ENCODE peak calls at places on chromosome 21, in nine cellular contexts. B is epithelial cell of esophagus, T is IMR-90, Q is left ventricle myocardium inferior, U is heart right ventricle, M is pancreas, O is tibial artery, X is colonic mucosa, I is ascending aorta. S is an unnamed sample.
A peak's percentile ranks its signal among the peaks of the same experiment; 100 is the strongest.

GRCh38 chr21:32238063-32238462 is 40.8 kb downstream of the MIS18A start:
- DNase-seq in B (no peak), T (no peak), Q (no peak), U (no peak), M (no peak), O (no peak), X (no peak), I (no peak), S (no peak)

GRCh38 chr21:31557421-31557955 is 102.0 kb upstream of the SOD1 start:
- DNase-seq in B (no peak), T (no peak), Q (no peak), U (no peak), M (peak; percentile 76), O (no peak), X (no peak), I (no peak), S (no peak)

GRCh38 chr21:17900990-17901385 is 81.8 kb upstream of the C21orf91 start:
- DNase-seq in B (no peak), T (no peak), Q (no peak), U (no peak), M (no peak), O (no peak), X (no peak), I (no peak), S (no peak)

GRCh38 chr21:24046816-24047443 is 1560.4 kb downstream of the MRPL39 start:
- DNase-seq in B (no peak), T (no peak), Q (no peak), U (no peak), M (no peak), O (no peak), X (no peak), I (no peak), S (no peak)

GRCh38 chr21:28538987-28539622 is 453.6 kb downstream of the LTN1 start:
- DNase-seq in B (peak; percentile 67), T (peak; percentile 96), Q (no peak), U (no peak), M (no peak), O (no peak), X (no peak), I (no peak), S (peak; percentile 94)

GRCh38 chr21:26032263-26032662 is 138.3 kb downstream of the APP start:
- DNase-seq in B (peak; percentile 34), T (no peak), Q (no peak), U (no peak), M (no peak), O (no peak), X (no peak), I (no peak), S (peak; percentile 28)

GRCh38 chr21:17585875-17586450 is 26.7 kb downstream of the BTG3 start:
- DNase-seq in B (peak; percentile 57), T (peak; percentile 62), Q (no peak), U (peak; percentile 11), M (no peak), O (no peak), X (peak; percentile 38), I (no peak), S (peak; percentile 73)

GRCh38 chr21:32392880-32393676 is at the start of gene URB1:
- DNase-seq in B (peak; percentile 91), T (peak; percentile 65), Q (peak; percentile 93), U (peak; percentile 94), M (peak; percentile 97), O (peak; percentile 94), X (peak; percentile 97), I (peak; percentile 59), S (peak; percentile 80)

GRCh38 chr21:25512095-25513086 is 94.9 kb downstream of the MRPL39 start:
- DNase-seq in B (no peak), T (no peak), Q (no peak), U (no peak), M (no peak), O (no peak), X (peak; percentile 19), I (no peak), S (no peak)

GRCh38 chr21:44456915-44457736 is 1.8 kb downstream of the LRRC3 start:
- DNase-seq in B (no peak), T (no peak), Q (no peak), U (no peak), M (peak; percentile 75), O (peak; percentile 58), X (no peak), I (no peak), S (no peak)

GRCh38 chr21:44454747-44455523 is at the start of gene LRRC3:
- DNase-seq in B (peak; percentile 33), T (peak; percentile 30), Q (peak; percentile 86), U (peak; percentile 82), M (peak; percentile 92), O (peak; percentile 73), X (peak; percentile 89), I (peak; percentile 25), S (peak; percentile 85)

GRCh38 chr21:44456207-44456914 is 1.1 kb downstream of the LRRC3 start:
- DNase-seq in B (no peak), T (no peak), Q (no peak), U (no peak), M (peak; percentile 75), O (peak; percentile 63), X (no peak), I (no peak), S (no peak)

GRCh38 chr21:44454058-44454457 is 1.3 kb upstream of the LRRC3 start:
- DNase-seq in B (no peak), T (no peak), Q (no peak), U (no peak), M (no peak), O (no peak), X (no peak), I (no peak), S (no peak)

DNA sequence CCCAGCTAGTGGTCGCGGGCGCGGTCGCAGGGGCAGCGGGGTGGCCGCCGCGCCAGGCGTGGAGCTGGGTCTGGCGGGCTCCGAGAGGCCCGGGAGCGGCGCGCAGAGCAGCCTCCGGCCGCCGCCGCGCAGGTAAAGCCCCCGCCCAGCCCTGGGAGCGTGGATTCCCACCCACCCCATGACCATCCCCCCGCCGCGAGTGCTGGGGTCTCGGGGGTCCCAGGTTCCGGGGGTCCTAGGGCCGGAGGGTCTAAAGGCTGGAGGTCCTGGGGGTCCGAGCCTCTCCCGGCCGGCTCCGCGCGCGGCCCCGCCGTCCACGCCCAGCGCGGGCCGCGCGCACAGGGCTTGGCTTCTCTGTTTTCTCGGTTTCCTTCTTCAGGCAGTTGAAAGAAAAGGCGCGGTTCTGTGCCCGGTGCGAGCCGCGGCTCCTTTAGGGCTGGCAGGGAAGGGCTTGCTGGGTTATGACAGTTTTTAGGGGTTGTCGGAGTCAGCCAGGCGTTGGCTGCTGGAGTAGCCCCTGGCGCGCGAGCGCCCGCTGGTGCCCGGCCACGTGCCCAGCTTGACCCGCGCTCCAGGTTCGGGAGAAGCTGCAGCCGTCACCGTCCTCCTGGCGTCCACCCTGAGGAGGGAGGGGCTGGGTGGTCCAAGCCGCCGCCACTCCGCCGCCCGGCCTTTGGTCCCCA is 355 bp downstream of the LRRC3 start:
- DNase-seq in B (peak; percentile 2), T (no peak), Q (peak; percentile 61), U (no peak), M (peak; percentile 84), O (no peak), X (peak; percentile 60), I (no peak), S (peak; percentile 42)
- TF ChIP-seq CTCF in B (no peak), T (no peak), Q (peak; percentile 26), U (peak; percentile 51), M (no peak), O (no peak), X (no peak), I (no peak), S (no peak)

GRCh38 chr21:33976980-33977720 is 61.5 kb upstream of the ATP5PO start:
- DNase-seq in B (no peak), T (no peak), Q (no peak), U (no peak), M (no peak), O (no peak), X (no peak), I (no peak), S (no peak)

GRCh38 chr21:33974513-33975468 is 59.2 kb upstream of the ATP5PO start:
- DNase-seq in B (no peak), T (no peak), Q (no peak), U (no peak), M (no peak), O (no peak), X (no peak), I (no peak), S (no peak)

GRCh38 chr21:33977721-33978369 is 62.2 kb upstream of the ATP5PO start:
- DNase-seq in B (no peak), T (no peak), Q (no peak), U (no peak), M (no peak), O (no peak), X (peak; percentile 11), I (no peak), S (no peak)

GRCh38 chr21:33975548-33976081 is 60.0 kb upstream of the ATP5PO start:
- DNase-seq in B (peak; percentile 86), T (peak; percentile 43), Q (no peak), U (no peak), M (no peak), O (no peak), X (no peak), I (peak; percentile 14), S (no peak)

DNA sequence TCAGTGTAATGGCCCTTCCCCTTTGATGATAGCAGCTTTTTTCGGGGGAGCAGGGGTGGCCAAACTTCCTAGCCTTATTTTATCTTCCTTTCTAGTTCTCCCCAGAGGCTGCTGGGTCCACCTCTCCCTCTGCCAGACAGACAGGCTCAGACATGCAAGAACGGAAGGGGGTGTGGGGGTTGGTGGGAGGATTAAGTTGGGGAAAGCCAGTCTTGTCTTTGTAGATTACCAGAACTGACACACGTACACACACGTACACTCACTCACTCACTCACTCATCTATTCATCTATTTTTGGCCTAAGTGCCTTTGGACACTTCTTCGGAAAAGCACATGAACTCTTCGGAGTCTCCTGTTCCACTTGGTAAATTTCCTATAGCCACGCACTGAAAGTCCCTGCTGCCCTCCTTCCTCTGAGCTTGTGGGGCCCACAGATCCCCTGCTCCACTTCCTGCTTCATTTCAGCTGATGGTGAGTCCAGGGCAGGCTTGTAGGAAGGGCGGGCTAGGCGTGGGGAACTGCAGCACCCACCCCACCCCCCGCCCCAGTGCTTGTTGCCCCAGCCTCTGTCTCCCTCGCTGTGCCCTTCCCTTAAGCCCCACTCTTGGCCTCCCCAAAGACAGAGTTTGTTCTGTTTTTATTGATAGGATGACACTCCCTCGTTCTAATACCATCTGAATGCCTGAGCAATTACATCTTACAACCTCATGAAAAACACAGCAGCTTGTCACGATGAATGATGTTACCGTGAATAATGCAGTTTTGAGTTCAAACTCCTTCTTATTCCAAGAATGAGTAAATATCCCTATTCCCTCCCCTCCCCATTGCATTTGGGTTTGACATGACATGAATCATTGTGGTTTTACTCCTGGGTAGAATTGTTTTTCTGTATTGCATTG is 60.7 kb upstream of the ATP5PO start:
- DNase-seq in B (peak; percentile 98), T (peak; percentile 94), Q (peak; percentile 37), U (peak; percentile 34), M (no peak), O (peak; percentile 68), X (peak; percentile 7), I (no peak), S (peak; percentile 99)
- H3K4me3 ChIP-seq in B (peak overlapping the region; percentile 4), T (no peak overlapping the region), Q (peak overlapping the region; percentile 44), U (no peak overlapping the region), M (no peak overlapping the region), O (no peak overlapping the region), X (no peak overlapping the region), I (peak overlapping the region; percentile 32), S (peak overlapping the region; percentile 30)

GRCh38 chr21:15729674-15730483 is at the start of gene USP25:
- DNase-seq in B (peak; percentile 86), T (peak; percentile 60), Q (peak; percentile 94), U (peak; percentile 92), M (peak; percentile 96), O (peak; percentile 95), X (peak; percentile 95), I (peak; percentile 74), S (peak; percentile 84)
- TF ChIP-seq CTCF in B (no peak), T (peak; percentile 47), Q (peak; percentile 29), U (no peak), M (no peak), O (peak; percentile 35), X (no peak), I (no peak), S (no peak)

GRCh38 chr21:36274128-36274527 is 45.9 kb upstream of the MORC3 start:
- DNase-seq in B (no peak), T (no peak), Q (no peak), U (no peak), M (no peak), O (no peak), X (no peak), I (no peak), S (no peak)
- H3K4me3 ChIP-seq in B (no peak overlapping the region), T (no peak overlapping the region), Q (no peak overlapping the region), U (no peak overlapping the region), M (no peak overlapping the region), O (no peak overlapping the region), X (no peak overlapping the region), I (no peak overlapping the region), S (no peak overlapping the region)